ENCODE peak calls at places on chromosome 14, in five cellular contexts. G, R, A, I and K are unnamed samples. For H3K36me3, the result is how much of the 10 kb centered on the place peaks cover.

GRCh38 chr14:70789361-70789760 is 20.0 kb downstream of the MAP3K9 start:
- DNase-seq in A (no peak), I (no peak), G (no peak), R (no peak), K (no peak)

GRCh38 chr14:104135121-104135903 is 3.1 kb upstream of the KIF26A start:
- DNase-seq in A (peak), G (no peak), I (peak), R (no peak), K (no peak)

GRCh38 chr14:91273885-91274273 is 29.4 kb upstream of the GPR68 start:
- DNase-seq in G (no peak), I (no peak), R (no peak), A (no peak), K (no peak)

GRCh38 chr14:51684760-51685159 is 33.0 kb downstream of the FRMD6 start:
- DNase-seq in G (no peak), I (no peak), A (no peak), R (no peak), K (no peak)

GRCh38 chr14:46250113-46250703 is 401.4 kb downstream of the RPL10L start:
- DNase-seq in R (no peak), A (peak), G (no peak), I (no peak), K (peak)

GRCh38 chr14:53430870-53431269 is 277.7 kb upstream of the DDHD1 start:
- DNase-seq in G (no peak), R (no peak), I (no peak), A (peak), K (no peak)

GRCh38 chr14:75578099-75578785 is at the start of gene FLVCR2:
- DNase-seq in G (no peak), I (peak), R (peak), A (peak), K (no peak)

GRCh38 chr14:91918159-91918883 is 29.2 kb downstream of the FBLN5 start:
- DNase-seq in R (no peak), A (no peak), G (no peak), I (no peak), K (no peak)

GRCh38 chr14:24439257-24439656 is 3.3 kb downstream of the SDR39U1 start:
- DNase-seq in A (no peak), G (no peak), I (no peak), R (no peak), K (no peak)

GRCh38 chr14:93200553-93200952 is 6.3 kb downstream of the GON7 start:
- DNase-seq in G (no peak), A (peak), I (no peak), R (no peak), K (no peak)

GRCh38 chr14:93199031-93199430 is 7.8 kb downstream of the GON7 start:
- DNase-seq in G (no peak), R (no peak), A (no peak), I (no peak), K (no peak)

GRCh38 chr14:93201155-93201704 is 5.6 kb downstream of the GON7 start:
- DNase-seq in I (no peak), G (no peak), R (no peak), A (no peak), K (no peak)

GRCh38 chr14:93195316-93195999 is 10.3 kb downstream of the LYSET start:
- DNase-seq in I (no peak), G (no peak), A (no peak), R (no peak), K (no peak)
- TF ChIP-seq CTCF in I (no peak), G (no peak), A (no peak), R (no peak), K (no peak)

DNA sequence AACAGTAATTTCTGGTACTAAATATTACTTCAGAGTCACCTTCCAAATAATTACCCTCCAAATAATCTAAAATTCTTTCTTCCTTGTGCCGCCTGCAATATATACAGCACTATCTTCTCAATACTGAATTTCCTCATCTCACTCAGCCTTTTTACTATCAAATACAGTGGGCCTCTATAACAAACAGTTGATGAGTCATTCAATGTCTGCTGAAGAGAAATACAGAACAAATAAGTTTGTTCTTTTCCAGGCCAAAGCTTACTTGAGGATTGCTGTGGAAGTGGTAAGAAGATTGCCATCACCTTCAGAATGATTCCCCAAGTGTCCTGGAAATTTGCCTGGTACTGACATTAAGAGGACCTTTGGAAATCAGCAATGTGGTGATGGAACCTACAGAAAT is 218.2 kb upstream of the ARHGAP5 start:
- DNase-seq in G (no peak), R (no peak), A (peak), I (no peak), K (no peak)
- TF ChIP-seq ZBTB33 in G (no peak), R (no peak), A (no peak), I (no peak), K (no peak)

DNA sequence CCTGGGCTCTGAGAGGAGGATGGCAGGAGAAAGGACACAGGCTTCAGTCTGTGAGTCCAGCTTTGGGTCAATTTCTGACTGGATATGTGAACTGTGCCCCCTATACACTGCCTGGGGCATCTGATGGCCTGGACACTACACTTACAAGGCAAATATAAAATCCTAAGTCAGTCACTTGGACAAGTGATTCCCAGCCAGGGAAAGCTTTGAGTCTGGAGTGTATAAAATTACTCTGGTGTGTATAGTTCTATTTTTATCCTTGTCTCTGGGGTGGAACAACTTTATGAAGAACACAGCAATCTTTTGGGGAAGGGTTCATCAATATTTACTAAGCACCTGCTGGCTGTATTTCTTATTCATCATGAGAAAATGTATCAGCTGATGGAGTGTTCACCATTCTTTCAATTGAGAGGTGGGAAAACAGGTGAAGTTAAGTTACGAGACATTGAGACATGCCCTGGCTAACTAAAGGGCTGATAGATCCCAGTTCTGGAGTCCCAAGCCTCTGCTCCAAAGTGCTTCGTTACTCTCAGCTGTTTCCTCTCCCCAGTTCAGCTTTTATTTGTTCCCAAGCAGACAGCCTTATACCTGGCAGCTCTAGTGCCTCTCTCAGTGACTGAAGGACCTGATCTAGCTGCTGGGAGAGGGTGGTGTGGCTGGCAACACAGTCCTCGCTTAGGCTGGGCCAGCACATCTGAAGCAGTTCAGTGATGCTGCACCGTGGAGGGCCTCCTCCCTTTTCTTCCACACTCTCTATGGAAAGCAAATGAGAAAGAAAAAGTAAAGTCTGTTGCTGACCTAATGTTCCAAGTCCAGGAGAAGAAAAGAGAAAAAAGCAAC is 30.9 kb downstream of the ZFYVE26 start:
- DNase-seq in R (no peak), I (no peak), A (no peak), G (no peak), K (no peak)
- H3K36me3 ChIP-seq in R (half or more), I (under half), A (under half), G (under half), K (under half)

GRCh38 chr14:64158608-64159007 is 135.6 kb downstream of the ESR2 start:
- DNase-seq in I (no peak), R (no peak), G (no peak), A (no peak), K (no peak)

GRCh38 chr14:64159588-64159987 is 134.6 kb downstream of the ESR2 start:
- DNase-seq in R (no peak), I (no peak), A (no peak), G (no peak), K (no peak)
- TF ChIP-seq CTCF in R (peak), I (peak), A (no peak), G (peak), K (no peak)

GRCh38 chr14:96376093-96376492 is 12.8 kb downstream of the GSKIP start:
- DNase-seq in G (no peak), R (no peak), I (no peak), A (no peak), K (no peak)

GRCh38 chr14:96364911-96365310 is 1.6 kb downstream of the GSKIP start:
- DNase-seq in G (no peak), I (no peak), R (no peak), A (no peak), K (no peak)

GRCh38 chr14:96368534-96368933 is 5.2 kb downstream of the GSKIP start:
- DNase-seq in G (no peak), I (no peak), A (no peak), R (peak), K (no peak)

GRCh38 chr14:96373538-96373937 is 10.2 kb downstream of the GSKIP start:
- DNase-seq in I (peak), R (no peak), A (no peak), G (no peak), K (no peak)

GRCh38 chr14:96370528-96370927 is 7.2 kb downstream of the GSKIP start:
- DNase-seq in I (no peak), G (no peak), R (no peak), A (no peak), K (no peak)
- TF ChIP-seq ZBTB33 in I (no peak), G (no peak), R (no peak), A (no peak), K (no peak)

GRCh38 chr14:67589212-67589770 is 10.8 kb downstream of the PIGH start:
- DNase-seq in I (no peak), R (no peak), G (no peak), A (no peak), K (no peak)
- H3K36me3 ChIP-seq in I (under half), R (under half), G (under half), A (under half), K (under half)

GRCh38 chr14:57530571-57530970 is 36.9 kb upstream of the CCDC198 start:
- DNase-seq in A (no peak), I (no peak), R (no peak), G (no peak), K (no peak)

DNA sequence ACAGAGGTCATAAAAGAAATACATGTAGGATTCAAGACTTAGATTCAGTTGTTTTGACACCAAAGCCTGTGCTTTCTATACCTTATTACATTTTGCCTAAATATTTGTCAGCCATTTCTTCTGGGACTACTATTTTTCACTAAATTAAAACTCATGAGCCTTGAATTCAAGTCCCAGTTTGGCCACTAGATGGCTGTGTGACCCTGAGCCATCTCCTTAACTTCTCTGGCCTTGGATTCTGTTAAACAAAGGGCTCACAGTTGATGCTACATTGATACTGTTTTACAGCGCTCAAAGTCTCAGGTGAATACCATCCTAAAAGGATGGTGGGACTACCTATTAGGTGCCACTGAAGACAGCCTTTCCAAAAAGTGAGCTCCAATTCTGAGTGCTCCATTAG is 39.6 kb upstream of the CCDC198 start:
- DNase-seq in A (peak), R (peak), G (peak), I (no peak), K (peak)
- TF ChIP-seq CTCF in A (peak), R (peak), G (peak), I (peak), K (peak)